ENCODE peak calls at places on chromosomes 3 and 15, in nine cellular contexts. One of them, this sample, is unnamed.
A peak's percentile ranks its signal among the peaks of the same experiment; 100 is the strongest.

GRCh38 chr3:46289551-46289950 is 47.3 kb downstream of the CCR3 start:
- DNase-seq in suprapubic skin: no peak
- DNase-seq in fibroblast of pulmonary artery: no peak
- DNase-seq in mesothelial cell of epicardium: no peak
- DNase-seq in HL-60: no peak
- DNase-seq in CD4-positive, alpha-beta T cell: no peak
- DNase-seq in astrocyte of the cerebellum: no peak
- DNase-seq in tibial nerve: no peak
- DNase-seq in WTC11: no peak
- DNase-seq in this sample: no peak

GRCh38 chr15:74228723-74229081 is 7.4 kb upstream of the CCDC33 start:
- DNase-seq in HL-60: no peak
- DNase-seq in astrocyte of the cerebellum: no peak
- DNase-seq in mesothelial cell of epicardium: no peak
- DNase-seq in suprapubic skin: no peak
- DNase-seq in tibial nerve: no peak
- DNase-seq in WTC11: peak; percentile 25
- DNase-seq in fibroblast of pulmonary artery: peak; percentile 28
- DNase-seq in CD4-positive, alpha-beta T cell: no peak
- DNase-seq in this sample: no peak

GRCh38 chr3:192039593-192039992 is 578.6 kb downstream of the PYDC2 start:
- DNase-seq in suprapubic skin: no peak
- DNase-seq in astrocyte of the cerebellum: no peak
- DNase-seq in tibial nerve: no peak
- DNase-seq in mesothelial cell of epicardium: no peak
- DNase-seq in fibroblast of pulmonary artery: no peak
- DNase-seq in WTC11: no peak
- DNase-seq in CD4-positive, alpha-beta T cell: no peak
- DNase-seq in HL-60: no peak
- DNase-seq in this sample: no peak

GRCh38 chr3:13890377-13891016 is 10.6 kb upstream of the WNT7A start:
- DNase-seq in WTC11: no peak
- DNase-seq in mesothelial cell of epicardium: no peak
- DNase-seq in fibroblast of pulmonary artery: no peak
- DNase-seq in HL-60: no peak
- DNase-seq in CD4-positive, alpha-beta T cell: peak; percentile 38
- DNase-seq in suprapubic skin: no peak
- DNase-seq in astrocyte of the cerebellum: no peak
- DNase-seq in tibial nerve: no peak
- DNase-seq in this sample: no peak

GRCh38 chr3:62260655-62261054 is 112.7 kb downstream of the FEZF2 start:
- DNase-seq in mesothelial cell of epicardium: no peak
- DNase-seq in suprapubic skin: no peak
- DNase-seq in WTC11: no peak
- DNase-seq in CD4-positive, alpha-beta T cell: no peak
- DNase-seq in astrocyte of the cerebellum: no peak
- DNase-seq in tibial nerve: no peak
- DNase-seq in HL-60: no peak
- DNase-seq in fibroblast of pulmonary artery: no peak
- DNase-seq in this sample: no peak

GRCh38 chr3:186722457-186722856 is 5.3 kb downstream of the KNG1 start:
- DNase-seq in HL-60: no peak
- DNase-seq in WTC11: peak; percentile 32
- DNase-seq in mesothelial cell of epicardium: no peak
- DNase-seq in astrocyte of the cerebellum: no peak
- DNase-seq in CD4-positive, alpha-beta T cell: no peak
- DNase-seq in tibial nerve: no peak
- DNase-seq in suprapubic skin: no peak
- DNase-seq in fibroblast of pulmonary artery: peak; percentile 3
- DNase-seq in this sample: no peak

GRCh38 chr15:90644526-90644925 is 72.6 kb upstream of the BLM start:
- DNase-seq in HL-60: no peak
- DNase-seq in WTC11: no peak
- DNase-seq in CD4-positive, alpha-beta T cell: no peak
- DNase-seq in tibial nerve: no peak
- DNase-seq in fibroblast of pulmonary artery: no peak
- DNase-seq in suprapubic skin: no peak
- DNase-seq in astrocyte of the cerebellum: no peak
- DNase-seq in mesothelial cell of epicardium: no peak
- DNase-seq in this sample: no peak

GRCh38 chr15:72685301-72685924 is 569 bp downstream of the HIGD2B start:
- DNase-seq in tibial nerve: no peak
- DNase-seq in astrocyte of the cerebellum: no peak
- DNase-seq in CD4-positive, alpha-beta T cell: no peak
- DNase-seq in HL-60: no peak
- DNase-seq in mesothelial cell of epicardium: no peak
- DNase-seq in suprapubic skin: no peak
- DNase-seq in WTC11: no peak
- DNase-seq in fibroblast of pulmonary artery: peak; percentile 16
- DNase-seq in this sample: no peak

GRCh38 chr3:73867524-73867923 is 242.8 kb upstream of the PDZRN3 start:
- DNase-seq in suprapubic skin: no peak
- DNase-seq in fibroblast of pulmonary artery: no peak
- DNase-seq in CD4-positive, alpha-beta T cell: no peak
- DNase-seq in WTC11: no peak
- DNase-seq in HL-60: no peak
- DNase-seq in mesothelial cell of epicardium: no peak
- DNase-seq in tibial nerve: no peak
- DNase-seq in astrocyte of the cerebellum: no peak
- DNase-seq in this sample: no peak

GRCh38 chr3:12966847-12967750 is 106.1 kb downstream of the IQSEC1 start:
- DNase-seq in mesothelial cell of epicardium: peak; percentile 36
- DNase-seq in suprapubic skin: no peak
- DNase-seq in CD4-positive, alpha-beta T cell: peak; percentile 16
- DNase-seq in fibroblast of pulmonary artery: peak; percentile 22
- DNase-seq in HL-60: no peak
- DNase-seq in WTC11: no peak
- DNase-seq in tibial nerve: no peak
- DNase-seq in astrocyte of the cerebellum: no peak
- DNase-seq in this sample: no peak

GRCh38 chr3:114827495-114827894 is 319.6 kb downstream of the ZBTB20 start:
- DNase-seq in fibroblast of pulmonary artery: peak; percentile 66
- DNase-seq in astrocyte of the cerebellum: peak; percentile 19
- DNase-seq in mesothelial cell of epicardium: no peak
- DNase-seq in WTC11: no peak
- DNase-seq in suprapubic skin: no peak
- DNase-seq in HL-60: no peak
- DNase-seq in CD4-positive, alpha-beta T cell: no peak
- DNase-seq in tibial nerve: no peak
- DNase-seq in this sample: peak; percentile 12

GRCh38 chr15:75606711-75607684 is 18.5 kb downstream of the SNUPN start:
- DNase-seq in WTC11: no peak
- DNase-seq in mesothelial cell of epicardium: no peak
- DNase-seq in fibroblast of pulmonary artery: no peak
- DNase-seq in HL-60: no peak
- DNase-seq in CD4-positive, alpha-beta T cell: no peak
- DNase-seq in suprapubic skin: no peak
- DNase-seq in tibial nerve: no peak
- DNase-seq in astrocyte of the cerebellum: peak; percentile 50
- DNase-seq in this sample: no peak

GRCh38 chr15:74892313-74892712 is 2.5 kb downstream of the MPI start:
- DNase-seq in HL-60: no peak
- DNase-seq in astrocyte of the cerebellum: no peak
- DNase-seq in mesothelial cell of epicardium: no peak
- DNase-seq in suprapubic skin: no peak
- DNase-seq in fibroblast of pulmonary artery: no peak
- DNase-seq in CD4-positive, alpha-beta T cell: no peak
- DNase-seq in WTC11: no peak
- DNase-seq in tibial nerve: no peak
- DNase-seq in this sample: no peak

GRCh38 chr3:129313415-129313982 is 34.8 kb downstream of the HMCES start:
- DNase-seq in astrocyte of the cerebellum: no peak
- DNase-seq in mesothelial cell of epicardium: no peak
- DNase-seq in fibroblast of pulmonary artery: peak; percentile 34
- DNase-seq in WTC11: no peak
- DNase-seq in CD4-positive, alpha-beta T cell: no peak
- DNase-seq in HL-60: no peak
- DNase-seq in tibial nerve: no peak
- DNase-seq in suprapubic skin: no peak
- DNase-seq in this sample: no peak

GRCh38 chr3:38131621-38132369 is 5.1 kb downstream of the ACAA1 start:
- DNase-seq in fibroblast of pulmonary artery: peak; percentile 60
- DNase-seq in tibial nerve: no peak
- DNase-seq in WTC11: peak; percentile 83
- DNase-seq in CD4-positive, alpha-beta T cell: peak; percentile 23
- DNase-seq in HL-60: no peak
- DNase-seq in mesothelial cell of epicardium: no peak
- DNase-seq in suprapubic skin: peak; percentile 65
- DNase-seq in astrocyte of the cerebellum: no peak
- DNase-seq in this sample: no peak

GRCh38 chr3:122931636-122932035 is 95.9 kb downstream of the SEMA5B start:
- DNase-seq in suprapubic skin: no peak
- DNase-seq in astrocyte of the cerebellum: no peak
- DNase-seq in fibroblast of pulmonary artery: no peak
- DNase-seq in CD4-positive, alpha-beta T cell: no peak
- DNase-seq in tibial nerve: no peak
- DNase-seq in mesothelial cell of epicardium: no peak
- DNase-seq in WTC11: no peak
- DNase-seq in HL-60: no peak
- DNase-seq in this sample: no peak

GRCh38 chr15:37058316-37058985 is 41.9 kb downstream of the MEIS2 start:
- DNase-seq in tibial nerve: no peak
- DNase-seq in CD4-positive, alpha-beta T cell: no peak
- DNase-seq in HL-60: no peak
- DNase-seq in fibroblast of pulmonary artery: peak; percentile 38
- DNase-seq in mesothelial cell of epicardium: no peak
- DNase-seq in suprapubic skin: no peak
- DNase-seq in astrocyte of the cerebellum: no peak
- DNase-seq in WTC11: no peak
- DNase-seq in this sample: no peak

GRCh38 chr3:29512620-29513019 is 231.7 kb downstream of the RBMS3 start:
- DNase-seq in fibroblast of pulmonary artery: no peak
- DNase-seq in mesothelial cell of epicardium: no peak
- DNase-seq in WTC11: no peak
- DNase-seq in CD4-positive, alpha-beta T cell: no peak
- DNase-seq in suprapubic skin: no peak
- DNase-seq in tibial nerve: no peak
- DNase-seq in astrocyte of the cerebellum: no peak
- DNase-seq in HL-60: no peak
- DNase-seq in this sample: no peak

GRCh38 chr3:13548696-13549512 is at the start of gene FBLN2:
- DNase-seq in astrocyte of the cerebellum: no peak
- DNase-seq in suprapubic skin: no peak
- DNase-seq in CD4-positive, alpha-beta T cell: peak; percentile 22
- DNase-seq in mesothelial cell of epicardium: peak; percentile 57
- DNase-seq in HL-60: no peak
- DNase-seq in tibial nerve: no peak
- DNase-seq in fibroblast of pulmonary artery: peak; percentile 48
- DNase-seq in WTC11: peak; percentile 66
- DNase-seq in this sample: no peak

DNA sequence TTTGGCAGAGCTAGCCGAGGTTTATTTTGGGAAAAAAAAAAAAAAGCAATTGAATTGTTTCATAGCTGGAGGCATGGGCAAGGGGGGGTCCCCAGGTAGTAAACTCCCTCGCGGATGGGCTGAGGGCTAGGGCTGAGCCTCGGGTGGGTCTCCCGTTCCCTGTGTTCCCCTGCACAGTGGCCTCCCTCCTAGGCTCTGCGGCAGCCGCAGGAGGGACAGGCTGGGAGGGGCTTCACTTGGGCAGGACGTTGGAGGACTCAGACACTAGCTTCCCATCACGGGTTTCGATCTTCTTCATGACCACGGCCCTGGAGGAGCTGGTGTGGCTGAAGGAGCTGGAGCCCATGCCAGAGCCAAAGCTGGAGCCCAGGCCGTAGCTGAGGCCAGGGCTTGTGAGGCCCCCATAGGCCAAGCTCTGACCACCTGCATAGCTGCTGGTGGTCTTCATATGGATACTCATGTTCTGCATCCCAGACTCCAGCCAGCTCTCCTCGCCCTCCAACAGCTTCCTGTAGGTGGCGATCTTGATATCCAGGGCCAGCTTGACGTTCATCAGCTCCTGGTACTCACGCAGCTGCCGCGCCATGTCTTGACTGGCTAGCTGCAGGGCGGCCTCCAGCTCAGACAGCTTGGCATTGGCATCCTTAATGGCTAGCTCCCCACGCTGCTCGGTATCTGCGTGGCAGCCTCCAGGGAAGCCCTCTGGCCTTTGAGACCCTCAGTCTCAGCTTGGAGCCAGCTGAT is 64.0 kb upstream of the CDAN1 start:
- DNase-seq in tibial nerve: no peak
- DNase-seq in suprapubic skin: no peak
- DNase-seq in WTC11: peak; percentile 67
- DNase-seq in mesothelial cell of epicardium: no peak
- DNase-seq in HL-60: no peak
- DNase-seq in CD4-positive, alpha-beta T cell: no peak
- DNase-seq in fibroblast of pulmonary artery: no peak
- DNase-seq in astrocyte of the cerebellum: no peak
- DNase-seq in this sample: no peak
- TF ChIP-seq CTCF in tibial nerve: no peak
- TF ChIP-seq CTCF in suprapubic skin: no peak
- TF ChIP-seq CTCF in WTC11: no peak
- TF ChIP-seq CTCF in mesothelial cell of epicardium: no peak
- TF ChIP-seq CTCF in HL-60: no peak
- TF ChIP-seq CTCF in CD4-positive, alpha-beta T cell: no peak
- TF ChIP-seq CTCF in fibroblast of pulmonary artery: peak; percentile 19
- TF ChIP-seq CTCF in astrocyte of the cerebellum: no peak
- TF ChIP-seq CTCF in this sample: peak; percentile 9

DNA sequence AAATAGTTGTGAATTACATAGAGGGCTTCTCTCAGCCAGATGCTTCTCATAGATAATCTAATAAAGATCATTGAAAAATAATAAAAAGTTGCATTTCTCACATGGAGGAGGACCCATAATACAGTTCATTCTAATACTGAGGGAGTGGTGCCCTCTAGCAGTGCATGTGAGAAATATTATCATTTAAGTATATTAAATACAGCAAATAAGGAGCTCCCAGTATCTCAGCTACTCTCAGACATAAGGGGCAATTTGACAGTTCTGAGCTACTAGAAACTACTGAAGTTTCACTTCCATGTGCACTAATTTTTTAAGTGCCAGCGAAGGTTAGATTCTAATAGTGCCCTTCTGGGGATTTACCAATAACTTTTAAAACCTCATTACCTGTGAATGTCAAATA is 188.3 kb downstream of the IL5RA start:
- DNase-seq in HL-60: no peak
- DNase-seq in CD4-positive, alpha-beta T cell: no peak
- DNase-seq in WTC11: no peak
- DNase-seq in tibial nerve: no peak
- DNase-seq in mesothelial cell of epicardium: no peak
- DNase-seq in suprapubic skin: no peak
- DNase-seq in astrocyte of the cerebellum: peak; percentile 2
- DNase-seq in fibroblast of pulmonary artery: peak; percentile 1
- DNase-seq in this sample: no peak
- TF ChIP-seq CTCF in HL-60: peak; percentile 15
- TF ChIP-seq CTCF in CD4-positive, alpha-beta T cell: no peak
- TF ChIP-seq CTCF in WTC11: no peak
- TF ChIP-seq CTCF in tibial nerve: peak; percentile 35
- TF ChIP-seq CTCF in mesothelial cell of epicardium: no peak
- TF ChIP-seq CTCF in suprapubic skin: no peak
- TF ChIP-seq CTCF in astrocyte of the cerebellum: peak; percentile 14
- TF ChIP-seq CTCF in fibroblast of pulmonary artery: peak; percentile 2
- TF ChIP-seq CTCF in this sample: no peak

GRCh38 chr3:125378762-125379161 is 3.6 kb upstream of the ZNF148 start:
- DNase-seq in mesothelial cell of epicardium: no peak
- DNase-seq in CD4-positive, alpha-beta T cell: no peak
- DNase-seq in HL-60: no peak
- DNase-seq in WTC11: no peak
- DNase-seq in astrocyte of the cerebellum: no peak
- DNase-seq in fibroblast of pulmonary artery: no peak
- DNase-seq in suprapubic skin: no peak
- DNase-seq in tibial nerve: no peak
- DNase-seq in this sample: no peak
- TF ChIP-seq CTCF in mesothelial cell of epicardium: no peak
- TF ChIP-seq CTCF in CD4-positive, alpha-beta T cell: no peak
- TF ChIP-seq CTCF in HL-60: no peak
- TF ChIP-seq CTCF in WTC11: no peak
- TF ChIP-seq CTCF in astrocyte of the cerebellum: no peak
- TF ChIP-seq CTCF in fibroblast of pulmonary artery: no peak
- TF ChIP-seq CTCF in suprapubic skin: no peak
- TF ChIP-seq CTCF in tibial nerve: no peak
- TF ChIP-seq CTCF in this sample: no peak

GRCh38 chr15:70875001-70875782 is 17.0 kb downstream of the THAP10 start:
- DNase-seq in CD4-positive, alpha-beta T cell: no peak
- DNase-seq in astrocyte of the cerebellum: peak; percentile 31
- DNase-seq in suprapubic skin: no peak
- DNase-seq in mesothelial cell of epicardium: no peak
- DNase-seq in WTC11: no peak
- DNase-seq in tibial nerve: no peak
- DNase-seq in fibroblast of pulmonary artery: peak; percentile 73
- DNase-seq in HL-60: no peak
- DNase-seq in this sample: no peak
- TF ChIP-seq CTCF in CD4-positive, alpha-beta T cell: no peak
- TF ChIP-seq CTCF in astrocyte of the cerebellum: peak; percentile 75
- TF ChIP-seq CTCF in suprapubic skin: no peak
- TF ChIP-seq CTCF in mesothelial cell of epicardium: no peak
- TF ChIP-seq CTCF in WTC11: no peak
- TF ChIP-seq CTCF in tibial nerve: peak; percentile 51
- TF ChIP-seq CTCF in fibroblast of pulmonary artery: peak; percentile 76
- TF ChIP-seq CTCF in HL-60: no peak
- TF ChIP-seq CTCF in this sample: peak; percentile 77